ENCODE peak calls at places on chromosomes 16 and 17, in four cellular contexts. B is activated naive CD8-positive, alpha-beta T cell treated with anti-CD3 and anti-CD28 coated beads, Interleukin-2, amount 50 U/mL, for 24 hours; N is NCI-H1092; O is GM04504. D is an unnamed sample.
A peak's percentile ranks its signal among the peaks of the same experiment; 100 is the strongest.

GRCh38 chr16:87965973-87966667 is 14.9 kb downstream of the BANP start:
- DNase-seq in B (no peak), N (no peak), O (peak; percentile 42), D (no peak)

GRCh38 chr16:46717692-46718091 is 28.2 kb downstream of the ORC6 start:
- DNase-seq in N (no peak), B (no peak), O (no peak), D (no peak)

GRCh38 chr16:67608367-67608766 is 36.6 kb upstream of the CARMIL2 start:
- DNase-seq in N (no peak), B (no peak), O (no peak), D (no peak)

GRCh38 chr17:8062435-8062806 is 23.6 kb downstream of the ALOX15B start:
- DNase-seq in O (no peak), B (no peak), N (no peak), D (no peak)

GRCh38 chr16:35626051-35626450 is 2166.6 kb downstream of the TP53TG3F start:
- DNase-seq in B (no peak), O (no peak), N (no peak), D (no peak)

GRCh38 chr16:14399397-14400284 is 230.4 kb downstream of the PARN start:
- DNase-seq in N (no peak), O (peak; percentile 44), B (no peak), D (no peak)

GRCh38 chr17:77465358-77466041 is 324.7 kb downstream of the SEC14L1 start:
- DNase-seq in N (no peak), O (no peak), B (peak; percentile 79), D (no peak)

GRCh38 chr16:83539736-83540490 is 267.9 kb upstream of the HSBP1 start:
- DNase-seq in O (no peak), N (no peak), B (no peak), D (no peak)

GRCh38 chr16:68478526-68479249 is 30.4 kb upstream of the SMPD3 start:
- DNase-seq in B (no peak), O (no peak), N (no peak), D (no peak)